ENCODE peak calls at places on chromosomes 16 and 17, in six cellular contexts. Q is activated naive CD4-positive, alpha-beta T cell; C is heart right ventricle; H is naive thymus-derived CD4-positive, alpha-beta T cell; Z is A549; L is neural crest cell. P is an unnamed sample.

GRCh38 chr17:76940738-76941350 is 72.6 kb downstream of the MGAT5B start:
- DNase-seq in Q (no peak), C (no peak), H (no peak), Z (peak; percentile 27), L (no peak), P (no peak)

GRCh38 chr16:12147681-12148479 is 171.3 kb downstream of the SNX29 start:
- DNase-seq in Q (no peak), C (no peak), H (no peak), Z (no peak), L (no peak), P (no peak)

GRCh38 chr17:74937064-74938051 is 1.7 kb downstream of the OTOP3 start:
- DNase-seq in Q (no peak), C (no peak), H (no peak), Z (no peak), L (no peak), P (no peak)

GRCh38 chr16:9054460-9054859 is 37.0 kb upstream of the HAPSTR1 start:
- DNase-seq in Q (no peak), C (no peak), H (no peak), Z (no peak), L (no peak), P (no peak)

GRCh38 chr16:47732122-47732805 is 271.1 kb downstream of the PHKB start:
- DNase-seq in Q (no peak), C (no peak), H (no peak), Z (peak; percentile 28), L (no peak), P (no peak)

GRCh38 chr17:56602292-56603130 is 9.0 kb downstream of the NOG start:
- DNase-seq in Q (peak; percentile 53), C (no peak), H (no peak), Z (no peak), L (no peak), P (no peak)

GRCh38 chr17:81665205-81666091 is 957 bp downstream of the OXLD1 start:
- DNase-seq in Q (peak; percentile 23), C (no peak), H (no peak), Z (peak; percentile 61), L (no peak), P (no peak)

GRCh38 chr17:81090361-81091133 is 55.6 kb downstream of the BAIAP2 start:
- DNase-seq in Q (peak; percentile 23), C (peak; percentile 71), H (no peak), Z (peak; percentile 44), L (no peak), P (no peak)

GRCh38 chr16:24054649-24055560 is 201.2 kb upstream of the CACNG3 start:
- DNase-seq in Q (no peak), C (no peak), H (no peak), Z (no peak), L (no peak), P (no peak)

GRCh38 chr17:1474402-1475189 is 17.9 kb downstream of the MYO1C start:
- DNase-seq in Q (no peak), C (no peak), H (no peak), Z (no peak), L (no peak), P (no peak)

GRCh38 chr17:47802341-47803022 is 19.1 kb downstream of the OSBPL7 start:
- DNase-seq in Q (peak; percentile 16), C (no peak), H (no peak), Z (peak; percentile 77), L (peak; percentile 27), P (no peak)

GRCh38 chr16:58501242-58502131 is 1.5 kb downstream of the NDRG4 start:
- DNase-seq in Q (peak; percentile 52), C (no peak), H (no peak), Z (no peak), L (no peak), P (peak; percentile 59)

GRCh38 chr17:55295411-55296170 is 30.8 kb downstream of the HLF start:
- DNase-seq in Q (peak; percentile 12), C (no peak), H (peak; percentile 13), Z (peak; percentile 68), L (peak; percentile 57), P (no peak)

GRCh38 chr16:53056528-53056881 is 1.7 kb downstream of the CHD9 start:
- DNase-seq in Q (no peak), C (no peak), H (no peak), Z (no peak), L (no peak), P (no peak)

GRCh38 chr17:4480929-4481898 is 17.5 kb upstream of the SPNS2 start:
- DNase-seq in Q (peak; percentile 7), C (no peak), H (no peak), Z (no peak), L (no peak), P (peak; percentile 71)